ENCODE peak calls at places on chromosomes 5 and 9, in seven cellular contexts. L is HepG2; U is IMR-90; F is adrenal gland; N is fibroblast of lung; E is tibial nerve; O is CD8-positive, alpha-beta T cell. I is an unnamed sample.

GRCh38 chr9:98365724-98366123 is 110.3 kb upstream of the TBC1D2 start:
- DNase-seq in N (no peak), F (no peak), O (no peak), L (no peak), E (no peak), U (no peak), I (peak; percentile 11)

GRCh38 chr9:110583237-110583636 is 3.7 kb upstream of the SVEP1 start:
- DNase-seq in E (no peak), L (no peak), N (no peak), O (no peak), F (no peak), U (peak; percentile 71), I (no peak)

GRCh38 chr9:129482521-129483466 is 138.1 kb downstream of the C9orf50 start:
- DNase-seq in F (peak; percentile 94), O (no peak), N (peak; percentile 90), E (peak; percentile 95), U (peak; percentile 84), L (no peak), I (no peak)

GRCh38 chr9:121860213-121860612 is 208.8 kb downstream of the DAB2IP start:
- DNase-seq in E (no peak), O (no peak), N (no peak), U (no peak), L (no peak), F (no peak), I (no peak)

GRCh38 chr9:34256104-34256503 is 73.0 kb downstream of the KIF24 start:
- DNase-seq in O (no peak), E (no peak), L (no peak), U (no peak), N (no peak), F (no peak), I (no peak)

GRCh38 chr9:124098141-124098905 is 86.8 kb downstream of the LHX2 start:
- DNase-seq in U (no peak), F (no peak), O (no peak), N (peak; percentile 16), E (no peak), L (no peak), I (no peak)

GRCh38 chr5:61319388-61320146 is 12.5 kb upstream of the ZSWIM6 start:
- DNase-seq in O (no peak), N (peak; percentile 28), U (no peak), E (no peak), L (no peak), F (peak; percentile 26), I (peak; percentile 47)

GRCh38 chr9:94445846-94446245 is 109.0 kb upstream of the PCAT7 start:
- DNase-seq in U (no peak), F (no peak), L (no peak), E (no peak), N (no peak), O (no peak), I (no peak)

GRCh38 chr5:53291528-53291927 is 182.0 kb upstream of the MOCS2 start:
- DNase-seq in O (no peak), U (peak; percentile 41), E (no peak), F (peak; percentile 22), L (no peak), N (peak; percentile 16), I (no peak)

GRCh38 chr5:12399868-12400267 is 495.6 kb upstream of the CTNND2 start:
- DNase-seq in L (no peak), F (no peak), O (no peak), E (no peak), N (no peak), U (no peak), I (no peak)

GRCh38 chr9:95317119-95317892 is at the start of gene FANCC:
- DNase-seq in E (peak; percentile 87), U (peak; percentile 86), L (peak; percentile 86), O (peak; percentile 79), N (peak; percentile 83), F (peak; percentile 94), I (no peak)

GRCh38 chr9:22147818-22148573 is 138.9 kb upstream of the CDKN2B start:
- DNase-seq in L (peak; percentile 55), U (peak; percentile 98), N (peak; percentile 99), O (no peak), F (no peak), E (no peak), I (no peak)

GRCh38 chr9:113621309-113621791 is 157.8 kb downstream of the RGS3 start:
- DNase-seq in E (peak; percentile 56), N (peak; percentile 97), O (no peak), L (no peak), F (peak; percentile 53), U (peak; percentile 93), I (peak; percentile 87)

GRCh38 chr5:73896117-73896516 is 270.1 kb downstream of the ARHGEF28 start:
- DNase-seq in N (no peak), E (no peak), U (no peak), O (no peak), F (no peak), L (no peak), I (no peak)

GRCh38 chr5:59174248-59174844 is 591.5 kb downstream of the RAB3C start:
- DNase-seq in F (peak; percentile 42), U (peak; percentile 87), O (peak; percentile 8), N (peak; percentile 69), L (peak; percentile 63), E (peak; percentile 25), I (no peak)

GRCh38 chr5:23466401-23466886 is 41.0 kb upstream of the PRDM9 start:
- DNase-seq in O (no peak), E (no peak), N (peak; percentile 40), F (peak; percentile 2), L (peak; percentile 75), U (no peak), I (no peak)

GRCh38 chr9:88322906-88323566 is 65.2 kb upstream of the SPIN1 start:
- DNase-seq in U (peak; percentile 29), O (peak; percentile 42), N (peak; percentile 81), F (no peak), E (no peak), L (no peak), I (no peak)

GRCh38 chr9:5499889-5500398 is 10.4 kb upstream of the PDCD1LG2 start:
- DNase-seq in N (peak; percentile 61), O (no peak), L (no peak), F (peak; percentile 64), E (peak; percentile 35), U (peak; percentile 68), I (no peak)

GRCh38 chr5:175653763-175654162 is 4.1 kb upstream of the HRH2 start:
- DNase-seq in E (no peak), F (no peak), O (no peak), U (no peak), N (no peak), L (no peak), I (no peak)

GRCh38 chr5:171863928-171864327 is 78.3 kb downstream of the SMIM23 start:
- DNase-seq in U (peak; percentile 84), L (no peak), N (peak; percentile 96), F (no peak), O (no peak), E (no peak), I (no peak)

GRCh38 chr5:110899566-110900412 is 161.0 kb downstream of the SLC25A46 start:
- DNase-seq in E (no peak), F (no peak), N (peak; percentile 86), O (no peak), L (no peak), U (peak; percentile 72), I (no peak)

GRCh38 chr5:52728201-52728600 is 59.5 kb upstream of the ITGA1 start:
- DNase-seq in O (no peak), N (no peak), L (no peak), U (no peak), E (no peak), F (no peak), I (no peak)

GRCh38 chr5:11075010-11075860 is 314.2 kb upstream of the DAP start:
- DNase-seq in O (no peak), F (no peak), E (no peak), U (no peak), L (no peak), N (no peak), I (no peak)

GRCh38 chr5:153516503-153516902 is 26.0 kb downstream of the GRIA1 start:
- DNase-seq in F (no peak), L (no peak), U (no peak), N (no peak), E (no peak), O (no peak), I (no peak)

GRCh38 chr5:171422902-171423663 is 3.6 kb downstream of the FGF18 start:
- DNase-seq in O (no peak), N (no peak), E (no peak), L (no peak), U (no peak), F (no peak), I (no peak)

GRCh38 chr9:129176786-129177442 is 1.1 kb downstream of the IER5L start:
- DNase-seq in N (peak; percentile 58), E (no peak), U (peak; percentile 49), O (no peak), F (peak; percentile 53), L (no peak), I (no peak)

GRCh38 chr5:117218789-117219188 is 644.2 kb upstream of the SEMA6A start:
- DNase-seq in U (no peak), E (no peak), L (no peak), O (no peak), F (no peak), N (peak; percentile 2), I (no peak)
- H3K27me3 ChIP-seq in U (no peaks in the 10 kb centered on the region), E (no peaks in the 10 kb centered on the region), L (no peaks in the 10 kb centered on the region), O (no peaks in the 10 kb centered on the region), F (no peaks in the 10 kb centered on the region), N (no peaks in the 10 kb centered on the region), I (no peaks in the 10 kb centered on the region)

GRCh38 chr5:167967494-167968180 is 323.8 kb upstream of the WWC1 start:
- DNase-seq in O (no peak), E (no peak), N (peak; percentile 83), U (no peak), L (no peak), F (peak; percentile 5), I (no peak)
- TF ChIP-seq CTCF in O (no peak), E (no peak), N (no peak), U (no peak), L (no peak), F (no peak), I (no peak)

GRCh38 chr5:131845828-131846227 is 49.0 kb upstream of the FNIP1 start:
- DNase-seq in E (no peak), N (no peak), L (no peak), F (no peak), O (no peak), U (no peak), I (no peak)
- H3K9me3 ChIP-seq in E (peaks cover 10% of the 10 kb centered on the region), N (no peaks in the 10 kb centered on the region), L (peaks cover 38% of the 10 kb centered on the region), F (peaks cover 5% of the 10 kb centered on the region), O (peaks cover 10% of the 10 kb centered on the region), U (peaks cover 5% of the 10 kb centered on the region), I (peaks cover 7% of the 10 kb centered on the region)

DNA sequence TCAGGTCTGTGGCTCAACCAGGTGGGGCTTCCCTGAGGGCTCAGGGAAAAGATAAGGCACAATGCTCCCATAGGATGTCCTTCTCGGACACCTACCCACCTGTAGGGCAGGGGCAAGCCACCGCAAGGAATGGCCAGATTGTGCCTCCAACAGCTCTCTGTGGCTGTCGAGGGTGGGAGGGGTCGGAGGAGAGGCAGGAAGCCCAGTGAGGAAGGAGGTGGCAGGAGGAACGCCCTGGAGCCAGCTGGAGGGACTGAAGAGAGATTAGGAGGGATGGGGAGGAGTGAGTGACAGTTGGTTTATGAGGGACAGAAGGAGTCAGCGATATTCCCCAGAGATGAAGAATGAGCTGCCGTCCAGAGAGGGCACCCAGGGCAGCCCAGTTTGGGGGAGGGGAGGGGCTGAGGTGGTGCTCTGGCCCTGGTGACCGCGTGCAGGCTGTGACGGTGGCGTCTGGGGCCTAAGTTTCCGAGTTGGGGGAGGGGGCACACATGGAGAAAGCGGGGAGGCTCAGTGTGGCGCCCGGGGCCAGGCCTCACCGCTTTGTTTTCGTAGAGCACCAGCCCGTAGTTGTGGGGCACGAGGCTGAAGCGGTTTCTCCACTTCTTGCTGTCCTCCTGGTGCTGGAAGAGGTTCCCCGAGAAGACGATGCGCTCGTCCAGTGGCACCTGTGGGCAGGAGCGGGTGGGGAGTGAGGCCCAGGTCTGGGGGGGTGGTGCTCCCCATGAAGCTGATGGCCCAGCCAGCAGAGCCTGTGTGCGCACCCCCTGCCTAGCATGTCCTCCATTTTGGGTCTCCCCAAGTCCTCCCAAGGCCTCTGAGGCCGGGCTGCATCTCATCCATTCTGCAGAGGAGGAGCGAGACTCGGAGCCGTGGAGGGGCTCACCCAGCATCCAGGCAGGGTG is 75.6 kb downstream of the LRSAM1 start:
- DNase-seq in O (no peak), F (no peak), E (no peak), N (no peak), U (no peak), L (no peak), I (no peak)
- H3K27me3 ChIP-seq in O (no peaks in the 10 kb centered on the region), F (no peaks in the 10 kb centered on the region), E (no peaks in the 10 kb centered on the region), N (no peaks in the 10 kb centered on the region), U (no peaks in the 10 kb centered on the region), L (no peaks in the 10 kb centered on the region), I (no peaks in the 10 kb centered on the region)

I was measured in vagina.